ENCODE peak calls at places on chromosome 15, in six cellular contexts. S is neural crest cell, Z is Calu3, P is SK-N-SH, V is NB4, O is A549. K is an unnamed sample.

GRCh38 chr15:42603978-42604377 is 28.6 kb downstream of the STARD9 start:
- DNase-seq in V (no peak), O (no peak), P (no peak), Z (no peak), S (no peak), K (no peak)

GRCh38 chr15:88627463-88627862 is 6.3 kb downstream of the AEN start:
- DNase-seq in S (no peak), V (no peak), Z (no peak), O (no peak), P (no peak), K (no peak)

GRCh38 chr15:25508369-25509002 is 69.7 kb upstream of the UBE3A start:
- DNase-seq in S (no peak), V (peak; percentile 47), O (peak; percentile 6), P (peak; percentile 59), Z (no peak), K (peak; percentile 32)

GRCh38 chr15:35080226-35080625 is 4.9 kb downstream of the NANOGP8 start:
- DNase-seq in V (no peak), Z (no peak), S (no peak), P (no peak), O (no peak), K (no peak)

GRCh38 chr15:88489321-88489720 is 21.8 kb downstream of the MRPS11 start:
- DNase-seq in V (no peak), O (no peak), P (no peak), Z (no peak), S (no peak), K (no peak)

GRCh38 chr15:70473623-70474366 is 289.6 kb downstream of the UACA start:
- DNase-seq in O (no peak), S (no peak), V (no peak), Z (no peak), P (no peak), K (no peak)

GRCh38 chr15:31349233-31350141 is 22.9 kb downstream of the KLF13 start:
- DNase-seq in O (no peak), V (no peak), Z (no peak), P (no peak), S (no peak), K (no peak)

GRCh38 chr15:45129651-45130129 is at the start of the genes DUOX1 and DUOXA1:
- DNase-seq in V (no peak), O (no peak), P (no peak), S (no peak), Z (peak; percentile 52), K (no peak)

GRCh38 chr15:52206446-52206845 is 15.3 kb upstream of the GNB5 start:
- DNase-seq in O (no peak), V (peak; percentile 22), P (no peak), Z (no peak), S (no peak), K (no peak)

GRCh38 chr15:75732809-75733451 is 20.3 kb upstream of the CSPG4 start:
- DNase-seq in O (peak; percentile 65), V (peak; percentile 79), S (peak; percentile 89), Z (peak; percentile 87), P (peak; percentile 90), K (peak; percentile 74)

GRCh38 chr15:81363261-81363660 is 10.8 kb downstream of the TMC3 start:
- DNase-seq in S (no peak), V (no peak), O (no peak), P (no peak), Z (no peak), K (no peak)

GRCh38 chr15:74174216-74174965 is 881 bp downstream of the ISLR start:
- DNase-seq in S (no peak), O (no peak), Z (no peak), P (peak; percentile 63), V (no peak), K (no peak)

DNA sequence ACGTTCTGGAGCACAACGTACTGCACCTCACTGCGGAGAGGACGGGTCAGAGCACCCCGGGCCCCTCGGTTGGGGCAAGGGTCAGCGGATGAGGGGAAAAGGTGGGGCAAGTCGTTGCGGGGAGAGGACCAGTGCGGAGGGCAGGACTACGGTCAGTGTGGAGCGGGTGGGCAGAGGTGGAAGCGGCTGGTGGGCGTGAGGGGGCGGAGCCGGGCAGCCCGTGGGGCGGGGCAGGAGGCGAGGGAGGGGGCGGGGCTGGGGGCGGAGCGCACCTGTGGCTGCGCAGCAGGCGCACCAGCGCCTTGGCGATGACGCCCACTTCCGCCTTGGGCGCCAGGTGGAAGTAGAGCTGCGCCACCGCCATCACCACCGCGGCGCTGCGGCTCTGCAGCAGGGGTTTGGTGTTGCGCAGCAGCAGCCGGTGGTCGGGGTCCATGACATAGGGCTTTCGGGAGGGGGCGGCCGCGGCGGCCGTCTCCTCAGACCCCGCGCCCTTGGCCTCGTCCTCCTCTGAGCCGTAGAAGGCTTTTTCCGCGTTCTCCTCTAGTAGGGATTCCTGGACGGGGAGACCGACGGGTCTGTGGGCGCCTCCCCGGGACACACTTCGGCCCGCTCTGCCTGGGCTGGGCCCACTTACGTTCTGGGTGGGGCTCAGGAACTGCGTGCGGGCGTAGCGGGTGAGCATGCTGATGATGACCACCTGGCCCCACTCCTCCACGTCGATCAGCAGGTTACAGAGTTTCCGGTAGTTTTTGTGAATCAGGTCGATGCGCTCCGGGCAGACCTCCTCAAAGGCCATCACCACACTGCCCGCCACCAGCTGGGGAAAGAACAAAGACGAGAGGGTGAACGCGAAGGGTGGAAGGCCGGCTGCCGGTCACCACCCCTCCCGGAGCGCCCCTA is 29.2 kb downstream of the AP3B2 start:
- DNase-seq in Z (peak; percentile 88), O (peak; percentile 67), P (peak; percentile 77), V (no peak), S (peak; percentile 29), K (peak; percentile 87)
- TF ChIP-seq CTCF in Z (no peak), O (peak; percentile 14), P (no peak), V (no peak), S (peak; percentile 54), K (peak; percentile 26)

GRCh38 chr15:47551559-47551958 is 165.7 kb upstream of the SEMA6D start:
- DNase-seq in V (no peak), S (no peak), O (no peak), P (no peak), Z (no peak), K (no peak)

GRCh38 chr15:47552978-47553608 is 164.2 kb upstream of the SEMA6D start:
- DNase-seq in S (no peak), Z (no peak), V (no peak), P (no peak), O (no peak), K (no peak)

GRCh38 chr15:47553933-47554332 is 163.4 kb upstream of the SEMA6D start:
- DNase-seq in S (no peak), Z (no peak), O (no peak), V (no peak), P (no peak), K (no peak)

GRCh38 chr15:47548986-47549385 is 168.3 kb upstream of the SEMA6D start:
- DNase-seq in Z (no peak), V (no peak), O (no peak), P (no peak), S (no peak), K (no peak)

GRCh38 chr15:47551079-47551478 is 166.2 kb upstream of the SEMA6D start:
- DNase-seq in P (no peak), Z (no peak), V (no peak), S (no peak), O (no peak), K (no peak)
- TF ChIP-seq CTCF in P (peak; percentile 17), Z (no peak), V (peak; percentile 18), S (no peak), O (no peak), K (no peak)

GRCh38 chr15:66744610-66745279 is 42.7 kb downstream of the SMAD6 start:
- DNase-seq in S (no peak), P (no peak), O (peak; percentile 65), Z (no peak), V (no peak), K (no peak)
- TF ChIP-seq CTCF in S (no peak), P (no peak), O (no peak), Z (no peak), V (no peak), K (no peak)

DNA sequence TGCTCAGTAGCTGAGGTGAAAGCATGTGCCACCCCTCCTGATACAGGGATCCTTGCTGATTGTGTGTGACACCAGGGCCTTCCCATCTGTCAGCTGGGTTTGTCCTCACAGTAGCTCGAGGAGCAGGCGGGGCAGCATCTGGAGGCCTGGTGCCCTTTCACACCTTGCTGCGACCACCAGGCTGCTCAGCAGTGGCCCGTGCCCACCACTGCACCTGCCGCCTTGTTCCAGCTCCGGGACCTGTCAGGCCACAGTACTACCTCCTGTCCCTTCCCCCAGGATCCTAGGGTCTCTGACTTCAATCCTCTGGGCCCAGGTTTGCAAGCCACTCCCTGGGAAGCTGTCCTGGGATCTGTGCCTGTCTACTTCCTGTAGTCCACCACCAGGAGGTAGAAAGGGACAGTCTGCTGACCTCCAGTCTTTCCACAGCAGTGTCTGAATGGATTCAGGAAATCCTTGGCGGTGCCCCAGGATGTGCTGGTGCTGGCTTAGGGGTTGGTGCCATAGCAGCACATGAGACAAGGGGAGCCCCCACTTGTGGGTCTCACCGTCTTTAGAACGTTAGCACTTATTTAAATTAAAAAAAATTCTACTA is 27.5 kb downstream of the APBA2 start:
- DNase-seq in P (peak; percentile 58), V (no peak), Z (no peak), O (peak; percentile 24), S (no peak), K (no peak)
- TF ChIP-seq CTCF in P (no peak), V (no peak), Z (no peak), O (no peak), S (no peak), K (no peak)

DNA sequence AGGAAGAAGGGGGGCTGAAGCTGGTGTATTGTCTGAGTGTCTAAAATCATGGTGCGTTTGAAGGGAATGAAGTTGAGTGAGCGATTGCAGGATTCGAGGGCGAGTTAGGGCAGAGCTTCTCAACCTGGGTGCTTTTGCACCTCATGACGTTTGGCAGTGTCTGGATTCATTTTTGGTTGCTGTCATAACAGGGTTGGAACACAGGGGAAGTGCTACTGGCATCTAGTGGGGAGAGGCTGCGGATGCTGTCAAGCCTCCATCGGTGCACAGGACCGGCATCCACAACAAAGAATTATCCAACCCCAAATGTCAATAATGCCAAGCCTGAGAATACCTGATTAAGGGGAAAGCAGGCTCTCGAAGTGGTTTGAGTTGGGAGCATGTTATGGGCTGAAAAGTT is 120.0 kb downstream of the SLCO3A1 start:
- DNase-seq in V (peak; percentile 27), Z (no peak), S (no peak), O (no peak), P (peak; percentile 28), K (no peak)
- TF ChIP-seq CTCF in V (peak; percentile 33), Z (no peak), S (no peak), O (peak; percentile 17), P (no peak), K (no peak)

K was measured in GM13976.